ENCODE peak calls at places on chromosomes 12 and 14, in nine cellular contexts. L is NCI-H1092 treated with DMSO at 0.1 percent for 48 hours, A is hypothalamus, F is glomerular endothelial cell, O is caudate nucleus, V is thyroid gland, J is NCI-H69, M is bronchial epithelial cell, N is hippocampal formation. Q is an unnamed sample.

GRCh38 chr14:79051711-79052094 is 881.5 kb downstream of the NRXN3 start:
- DNase-seq in L (no peak), A (no peak), F (no peak), O (no peak), V (no peak), J (no peak), M (no peak), N (no peak), Q (no peak)

GRCh38 chr14:105881021-105881930 is 354.9 kb downstream of the TMEM121 start:
- DNase-seq in L (no peak), A (no peak), F (no peak), O (no peak), V (no peak), J (no peak), M (no peak), N (no peak), Q (no peak)

GRCh38 chr12:6020930-6021329 is 75.9 kb upstream of the ANO2 start:
- DNase-seq in L (peak; percentile 1), A (no peak), F (no peak), O (no peak), V (no peak), J (peak; percentile 92), M (no peak), N (no peak), Q (peak; percentile 69)

GRCh38 chr12:25001311-25001710 is 52.4 kb upstream of the BCAT1 start:
- DNase-seq in L (no peak), A (no peak), F (no peak), O (no peak), V (no peak), J (peak; percentile 7), M (peak; percentile 21), N (no peak), Q (no peak)

GRCh38 chr12:50964432-50964831 is 12.1 kb downstream of the HIGD1C start:
- DNase-seq in L (no peak), A (no peak), F (no peak), O (no peak), V (no peak), J (no peak), M (no peak), N (no peak), Q (no peak)

GRCh38 chr14:71607056-71607455 is 325.2 kb upstream of the RGS6 start:
- DNase-seq in L (no peak), A (no peak), F (no peak), O (no peak), V (no peak), J (no peak), M (no peak), N (no peak), Q (no peak)

GRCh38 chr12:18752280-18752920 is 14.5 kb downstream of the CAPZA3 start:
- DNase-seq in L (no peak), A (no peak), F (no peak), O (no peak), V (no peak), J (no peak), M (peak; percentile 10), N (no peak), Q (no peak)

GRCh38 chr12:54596526-54596946 is 8.1 kb upstream of the PPP1R1A start:
- DNase-seq in L (peak; percentile 67), A (no peak), F (peak; percentile 50), O (peak; percentile 15), V (peak; percentile 76), J (peak; percentile 54), M (peak; percentile 52), N (peak; percentile 47), Q (peak; percentile 15)

GRCh38 chr14:30559638-30560071 is 697 bp downstream of the G2E3 start:
- DNase-seq in L (peak; percentile 74), A (no peak), F (no peak), O (no peak), V (no peak), J (peak; percentile 85), M (peak; percentile 27), N (no peak), Q (peak; percentile 52)

GRCh38 chr12:52147367-52147972 is 44.3 kb downstream of the KRT80 start:
- DNase-seq in L (no peak), A (no peak), F (no peak), O (no peak), V (peak; percentile 97), J (peak; percentile 62), M (peak; percentile 98), N (no peak), Q (peak; percentile 95)

GRCh38 chr12:74418573-74418972 is 119.1 kb upstream of the ATXN7L3B start:
- DNase-seq in L (no peak), A (no peak), F (no peak), O (no peak), V (no peak), J (no peak), M (no peak), N (no peak), Q (no peak)

GRCh38 chr12:15209782-15210181 is 11.4 kb downstream of the RERG start:
- DNase-seq in L (no peak), A (no peak), F (no peak), O (no peak), V (no peak), J (no peak), M (peak; percentile 71), N (no peak), Q (no peak)

GRCh38 chr12:110382683-110383082 is 20.8 kb downstream of the ANAPC7 start:
- DNase-seq in L (no peak), A (no peak), F (no peak), O (no peak), V (no peak), J (no peak), M (no peak), N (no peak), Q (no peak)

GRCh38 chr12:80821513-80822000 is 104.8 kb downstream of the MYF5 start:
- DNase-seq in L (no peak), A (no peak), F (no peak), O (no peak), V (no peak), J (peak; percentile 75), M (no peak), N (no peak), Q (no peak)

GRCh38 chr12:103680591-103681065 is 93.6 kb downstream of the STAB2 start:
- DNase-seq in L (peak; percentile 58), A (no peak), F (no peak), O (no peak), V (peak; percentile 6), J (peak; percentile 39), M (no peak), N (peak; percentile 12), Q (no peak)

GRCh38 chr12:110670161-110670701 is 18.7 kb downstream of the HVCN1 start:
- DNase-seq in L (no peak), A (no peak), F (no peak), O (no peak), V (no peak), J (no peak), M (no peak), N (no peak), Q (no peak)

GRCh38 chr14:77457115-77457521 is 283 bp downstream of the VIPAS39 start:
- DNase-seq in L (peak; percentile 61), A (no peak), F (no peak), O (no peak), V (no peak), J (peak; percentile 69), M (peak; percentile 38), N (no peak), Q (peak; percentile 67)

GRCh38 chr12:95648990-95649791 is 97.9 kb upstream of the USP44 start:
- DNase-seq in L (no peak), A (no peak), F (no peak), O (no peak), V (no peak), J (peak; percentile 91), M (peak; percentile 91), N (no peak), Q (no peak)

GRCh38 chr14:30928462-30928861 is 54.1 kb downstream of the COCH start:
- DNase-seq in L (no peak), A (no peak), F (no peak), O (no peak), V (no peak), J (no peak), M (no peak), N (no peak), Q (no peak)

GRCh38 chr14:38866461-38866860 is 236.6 kb downstream of the SEC23A start:
- DNase-seq in L (peak; percentile 91), A (no peak), F (no peak), O (no peak), V (no peak), J (peak; percentile 82), M (no peak), N (no peak), Q (no peak)

GRCh38 chr14:64932231-64932630 is 10.3 kb downstream of the GPX2 start:
- DNase-seq in L (no peak), A (no peak), F (no peak), O (no peak), V (no peak), J (no peak), M (no peak), N (no peak), Q (no peak)

GRCh38 chr14:92041203-92041602 is 1.3 kb upstream of the TRIP11 start:
- DNase-seq in L (no peak), A (no peak), F (no peak), O (no peak), V (no peak), J (no peak), M (no peak), N (no peak), Q (no peak)

GRCh38 chr14:78083837-78084236 is 86.3 kb upstream of the NRXN3 start:
- DNase-seq in L (no peak), A (no peak), F (no peak), O (no peak), V (no peak), J (no peak), M (peak; percentile 17), N (no peak), Q (no peak)

GRCh38 chr12:1418144-1418543 is 176.2 kb downstream of the FBXL14 start:
- DNase-seq in L (no peak), A (no peak), F (no peak), O (no peak), V (no peak), J (no peak), M (no peak), N (no peak), Q (no peak)

GRCh38 chr12:88934163-88934747 is 354.0 kb upstream of the KITLG start:
- DNase-seq in L (no peak), A (no peak), F (no peak), O (no peak), V (no peak), J (peak; percentile 55), M (peak; percentile 96), N (no peak), Q (no peak)

Q was measured in dermis microvascular lymphatic vessel endothelial cell.